ENCODE peak calls at places on chromosomes 3 and 15, in nine cellular contexts. S is endodermal cell; P is A549; M is epithelial cell of esophagus; V is HCT116; H is lung; C is progenitor cell of endocrine pancreas; A is choroid plexus epithelial cell; K is CD8-positive, alpha-beta T cell. T is an unnamed sample.
A peak's percentile ranks its signal among the peaks of the same experiment; 100 is the strongest.

GRCh38 chr3:157700405-157700804 is 197.2 kb upstream of the VEPH1 start:
- DNase-seq in P (no peak), K (no peak), S (no peak), V (peak; percentile 1), C (no peak), A (peak; percentile 10), M (peak; percentile 14), H (no peak), T (no peak)

GRCh38 chr15:22827125-22827524 is 11.3 kb upstream of the NIPA2 start:
- DNase-seq in C (no peak), A (no peak), M (no peak), P (no peak), K (no peak), S (peak; percentile 74), V (no peak), H (no peak), T (no peak)

GRCh38 chr15:66896611-66897010 is 168.8 kb upstream of the SMAD3 start:
- DNase-seq in H (no peak), A (no peak), K (no peak), P (no peak), S (peak; percentile 46), M (no peak), C (no peak), V (no peak), T (no peak)

GRCh38 chr15:79811406-79812405 is 85.1 kb downstream of the MTHFS start:
- DNase-seq in A (peak; percentile 60), H (peak; percentile 67), K (no peak), V (no peak), S (no peak), M (peak; percentile 78), C (no peak), P (no peak), T (peak; percentile 34)

GRCh38 chr3:133734305-133734704 is 11.9 kb upstream of the TF start:
- DNase-seq in S (no peak), C (no peak), K (no peak), H (no peak), M (no peak), A (no peak), P (no peak), V (no peak), T (no peak)

GRCh38 chr3:105764378-105765376 is 104.1 kb downstream of the CBLB start:
- DNase-seq in P (no peak), V (no peak), A (no peak), C (no peak), K (no peak), H (no peak), S (no peak), M (no peak), T (no peak)

GRCh38 chr3:31105438-31106077 is 211.1 kb upstream of the GADL1 start:
- DNase-seq in C (no peak), A (peak; percentile 89), S (no peak), M (peak; percentile 95), H (no peak), V (no peak), P (no peak), K (no peak), T (peak; percentile 73)

GRCh38 chr3:184568918-184569829 is 7.6 kb downstream of the EPHB3 start:
- DNase-seq in M (peak; percentile 72), P (no peak), C (no peak), K (no peak), S (peak; percentile 84), A (peak; percentile 78), H (peak; percentile 85), V (no peak), T (peak; percentile 97)

GRCh38 chr15:84734794-84735479 is 13.5 kb upstream of the ZNF592 start:
- DNase-seq in C (peak; percentile 25), M (peak; percentile 82), S (peak; percentile 93), H (peak; percentile 82), A (peak; percentile 67), P (peak; percentile 88), K (peak; percentile 76), V (peak; percentile 85), T (no peak)

GRCh38 chr15:100849021-100849831 is 30.4 kb upstream of the ALDH1A3 start:
- DNase-seq in V (no peak), K (peak; percentile 77), M (peak; percentile 54), C (peak; percentile 23), S (no peak), A (peak; percentile 39), H (peak; percentile 62), P (peak; percentile 96), T (no peak)

DNA sequence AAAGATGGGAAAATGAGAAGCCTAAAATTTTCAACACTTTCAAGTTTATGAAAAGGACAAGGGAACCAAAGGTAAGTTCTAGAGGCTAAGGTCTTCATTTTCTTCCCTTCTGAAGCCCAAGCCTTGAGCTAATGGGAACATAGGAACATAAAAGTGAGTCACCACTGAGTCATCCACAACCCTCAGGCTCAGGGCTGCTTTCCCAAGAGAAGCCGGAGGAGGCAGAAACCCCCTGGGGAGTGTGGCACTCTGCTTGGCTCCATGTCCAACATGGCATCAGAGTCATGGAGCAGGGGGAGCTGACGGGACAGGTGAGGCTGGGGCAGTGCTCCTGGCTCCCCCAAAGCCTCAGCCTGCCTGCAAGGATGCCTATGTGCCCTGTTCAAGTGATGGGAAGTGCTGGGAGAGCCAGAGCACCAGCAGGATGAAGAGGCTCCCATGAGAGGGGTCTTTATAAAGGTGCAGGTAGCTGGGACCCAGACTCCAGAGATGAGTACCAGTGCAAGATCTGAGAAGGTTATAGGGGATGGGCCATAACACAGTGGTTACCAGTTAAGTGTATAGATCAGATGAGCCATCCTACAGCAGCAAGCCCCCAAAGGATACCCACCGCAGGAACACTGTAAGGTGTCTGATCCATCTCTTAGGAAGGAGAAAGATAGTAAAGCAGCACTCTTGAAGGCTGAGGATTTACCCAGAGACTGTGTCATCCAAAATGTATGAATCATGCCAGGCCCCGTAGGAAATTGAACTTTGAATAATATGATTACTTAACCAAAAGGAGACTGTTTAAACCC is 31.8 kb upstream of the RYR3 start:
- DNase-seq in A (peak; percentile 94), M (peak; percentile 98), P (peak; percentile 80), K (no peak), V (peak; percentile 92), S (peak; percentile 86), H (no peak), C (no peak), T (peak; percentile 14)
- TF ChIP-seq CTCF in A (peak; percentile 27), M (peak; percentile 50), P (no peak), K (no peak), V (peak; percentile 18), S (no peak), H (no peak), C (no peak), T (no peak)

GRCh38 chr3:104632947-104633346 is 733.8 kb upstream of the ALCAM start:
- DNase-seq in A (no peak), P (no peak), K (no peak), C (no peak), M (peak; percentile 10), V (no peak), H (no peak), S (no peak), T (no peak)

GRCh38 chr3:104631254-104631653 is 735.5 kb upstream of the ALCAM start:
- DNase-seq in C (no peak), A (no peak), H (no peak), M (no peak), V (no peak), K (no peak), P (no peak), S (no peak), T (no peak)

GRCh38 chr3:104632521-104632920 is 734.2 kb upstream of the ALCAM start:
- DNase-seq in S (no peak), P (no peak), C (no peak), V (no peak), A (peak; percentile 29), M (no peak), H (no peak), K (no peak), T (no peak)

DNA sequence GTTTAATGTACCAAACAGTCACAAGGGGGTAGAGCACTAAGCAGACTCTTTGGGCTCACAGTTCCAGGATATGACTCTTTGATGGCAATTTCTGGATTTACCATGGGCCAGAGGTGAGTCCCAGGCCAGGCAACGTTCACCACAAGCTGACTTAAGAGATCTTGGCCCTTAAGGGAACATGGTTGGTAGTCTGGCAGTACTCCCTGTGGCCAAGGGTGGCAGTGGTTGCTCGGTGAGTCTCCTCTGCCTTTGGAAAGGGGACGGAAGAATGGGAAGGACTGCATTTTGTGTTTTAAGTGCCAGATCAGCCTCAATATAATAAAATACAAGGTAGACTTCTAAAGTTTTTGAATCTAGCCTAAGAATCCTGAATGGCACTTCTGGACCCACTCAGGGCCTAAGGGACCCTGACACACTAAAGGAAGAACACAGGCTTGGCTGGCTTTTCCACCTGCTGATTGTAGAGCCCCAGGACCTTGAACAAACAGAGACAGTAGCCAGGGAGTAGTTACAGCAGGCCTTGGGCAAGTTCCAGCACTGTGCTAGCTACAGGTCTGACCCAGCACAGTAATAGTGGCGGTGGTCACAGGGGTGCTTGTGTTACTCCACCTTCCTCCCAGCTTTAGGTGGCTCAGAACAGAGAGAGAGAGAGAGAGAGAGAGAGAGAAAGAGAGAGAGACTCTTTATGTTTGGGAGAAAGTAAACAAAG is 730.7 kb upstream of the ALCAM start:
- DNase-seq in K (no peak), P (no peak), V (no peak), S (peak; percentile 72), M (no peak), A (no peak), H (no peak), C (no peak), T (no peak)
- TF ChIP-seq CTCF in K (no peak), P (no peak), V (peak; percentile 37), S (peak; percentile 65), M (peak; percentile 16), A (peak; percentile 23), H (no peak), C (no peak), T (no peak)

DNA sequence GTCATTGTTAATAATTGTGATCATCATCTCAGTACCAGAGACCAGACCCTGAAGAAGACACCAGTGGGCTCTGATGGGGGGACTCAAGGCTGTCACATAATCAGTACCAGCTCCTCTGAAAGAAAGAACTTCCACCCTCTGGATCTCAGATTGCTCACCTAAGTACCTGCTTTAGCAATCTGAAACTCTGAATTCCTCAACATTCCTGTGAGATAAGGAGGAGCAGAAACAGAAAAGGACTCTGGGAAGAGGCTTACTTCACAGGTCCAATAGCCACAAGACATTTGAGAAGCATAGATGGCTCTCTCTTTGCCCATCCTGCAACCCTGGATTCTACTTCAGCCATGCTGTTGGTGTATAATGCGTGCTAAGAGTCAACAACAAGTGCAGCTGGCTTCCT is 44.0 kb upstream of the OXTR start:
- DNase-seq in S (no peak), H (no peak), C (no peak), V (no peak), P (no peak), M (no peak), A (no peak), K (no peak), T (no peak)
- TF ChIP-seq CTCF in S (no peak), H (no peak), C (no peak), V (no peak), P (no peak), M (no peak), A (no peak), K (no peak), T (no peak)

GRCh38 chr15:29403778-29404177 is 134.2 kb upstream of the NSMCE3 start:
- DNase-seq in A (no peak), H (no peak), V (peak; percentile 29), M (no peak), S (peak; percentile 79), P (no peak), K (no peak), C (no peak), T (no peak)
- TF ChIP-seq CTCF in A (no peak), H (no peak), V (peak; percentile 61), M (no peak), S (peak; percentile 78), P (no peak), K (no peak), C (peak; percentile 40), T (no peak)